ENCODE peak calls at places on chromosome 21, in four cellular contexts. K, N, S and Q are unnamed samples. For H3K36me3 and H3K4me1, the result is how much of the 10 kb centered on the place peaks cover.

GRCh38 chr21:42609806-42610205 is 43.6 kb upstream of the PDE9A start:
- DNase-seq in K (no peak), N (no peak), S (no peak), Q (no peak)

GRCh38 chr21:43775795-43776430 is at the start of gene CSTB:
- DNase-seq in K (peak), N (peak), S (peak), Q (peak)

GRCh38 chr21:31184462-31184861 is 146.2 kb upstream of the KRTAP19-8 start:
- DNase-seq in K (peak), N (no peak), S (no peak), Q (no peak)

GRCh38 chr21:32411366-32412161 is 942 bp upstream of the EVA1C start:
- DNase-seq in K (peak), N (peak), S (peak), Q (peak)

GRCh38 chr21:38861989-38862683 is 56.4 kb downstream of the ETS2 start:
- DNase-seq in K (no peak), N (no peak), S (no peak), Q (no peak)

GRCh38 chr21:39388038-39388810 is 39.3 kb upstream of the HMGN1 start:
- DNase-seq in K (peak), N (peak), S (peak), Q (peak)

GRCh38 chr21:41799763-41800162 is 32.9 kb upstream of the RIPK4 start:
- DNase-seq in K (no peak), N (no peak), S (no peak), Q (no peak)

GRCh38 chr21:39109163-39109530 is 74.1 kb downstream of the PSMG1 start:
- DNase-seq in K (no peak), N (no peak), S (no peak), Q (no peak)

GRCh38 chr21:34983680-34984086 is 65.4 kb downstream of the RUNX1 start:
- DNase-seq in K (peak), N (no peak), S (peak), Q (no peak)

GRCh38 chr21:19246018-19246417 is 842.4 kb upstream of the TMPRSS15 start:
- DNase-seq in K (no peak), N (no peak), S (no peak), Q (peak)

GRCh38 chr21:35265170-35265877 is 216.2 kb upstream of the RUNX1 start:
- DNase-seq in K (no peak), N (no peak), S (no peak), Q (no peak)

GRCh38 chr21:39484711-39485264 is 33.0 kb downstream of the SH3BGR start:
- DNase-seq in K (no peak), N (no peak), S (peak), Q (no peak)

GRCh38 chr21:25939396-25939761 is 204.6 kb downstream of the GABPA start:
- DNase-seq in K (no peak), N (no peak), S (no peak), Q (no peak)

DNA sequence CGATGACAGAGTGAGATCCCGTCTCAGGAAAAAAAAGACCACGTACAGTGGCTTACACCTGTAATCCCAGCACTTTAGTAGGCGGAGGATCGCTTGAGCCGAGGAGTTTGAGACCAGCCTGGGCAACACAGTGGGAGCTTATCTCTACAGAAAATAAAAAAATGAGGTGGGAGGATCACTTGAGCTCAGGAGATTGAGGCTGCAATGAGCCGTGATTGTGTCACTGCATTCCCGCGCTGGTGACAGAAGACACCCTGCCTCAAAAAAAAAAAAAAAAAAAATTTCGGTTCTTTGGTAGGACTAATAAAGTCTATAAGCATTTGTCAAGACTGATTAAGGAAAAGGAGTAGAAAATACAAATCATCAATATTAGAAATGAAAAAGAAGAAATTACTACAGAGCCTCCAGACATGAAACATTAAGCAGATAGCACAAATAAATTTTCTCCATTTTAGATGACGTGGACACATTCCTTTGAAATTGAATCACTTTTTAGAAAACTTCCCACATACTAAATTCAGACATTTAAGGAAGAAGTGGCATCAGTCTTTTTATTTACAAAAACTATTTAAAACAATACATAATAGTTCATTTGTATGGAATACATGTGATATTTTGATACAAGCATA is 30.4 kb downstream of the MORC3 start:
- DNase-seq in K (no peak), N (no peak), S (peak), Q (no peak)
- H3K36me3 ChIP-seq in K (under half), N (half or more), S (half or more), Q (half or more)

DNA sequence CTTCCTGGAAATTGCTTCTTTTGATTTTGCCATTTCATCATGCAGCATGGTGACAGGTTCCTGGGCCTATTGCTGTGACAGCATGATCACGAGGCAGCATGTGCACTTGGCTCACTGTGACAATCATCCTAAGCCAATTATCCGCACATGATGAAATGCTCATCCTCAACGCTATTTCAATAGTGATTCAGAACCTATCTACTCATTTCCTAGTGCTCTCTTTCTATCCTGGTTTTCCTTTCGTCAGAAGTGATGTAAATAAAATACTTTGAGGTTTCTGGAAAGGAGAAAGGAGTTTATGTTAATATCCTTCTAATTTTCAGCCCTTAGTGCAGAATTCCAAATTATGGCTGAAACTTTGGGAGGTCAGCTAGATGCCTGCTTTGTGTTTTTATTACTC is 110.6 kb upstream of the ADAMTS5 start:
- DNase-seq in K (no peak), N (no peak), S (no peak), Q (no peak)
- H3K4me3 ChIP-seq in K (no peak), N (no peak), S (peak), Q (no peak)

DNA sequence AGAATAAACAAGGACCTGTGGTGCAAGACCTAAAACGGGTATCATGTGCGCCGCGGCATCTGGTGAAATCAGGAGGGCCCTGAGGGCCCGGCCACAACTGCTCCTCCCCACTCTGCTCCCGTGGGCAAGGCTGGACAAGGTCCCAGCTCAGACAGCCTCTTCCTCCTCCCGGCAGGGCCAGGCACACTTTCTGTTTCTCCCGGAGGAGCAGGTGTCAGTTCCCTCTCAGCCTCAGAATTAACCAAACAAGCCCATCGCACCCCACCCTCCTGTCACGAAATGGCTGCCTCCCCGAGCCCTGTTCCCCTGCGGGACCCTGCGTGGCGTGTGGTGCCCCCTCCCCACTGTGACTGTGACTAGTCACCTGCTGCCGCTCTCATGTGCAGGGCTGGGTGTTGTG is 15.2 kb downstream of the PTTG1IP start:
- DNase-seq in K (no peak), N (no peak), S (no peak), Q (peak)
- H3K4me1 ChIP-seq in K (under half), N (under half), S (under half), Q (under half)

DNA sequence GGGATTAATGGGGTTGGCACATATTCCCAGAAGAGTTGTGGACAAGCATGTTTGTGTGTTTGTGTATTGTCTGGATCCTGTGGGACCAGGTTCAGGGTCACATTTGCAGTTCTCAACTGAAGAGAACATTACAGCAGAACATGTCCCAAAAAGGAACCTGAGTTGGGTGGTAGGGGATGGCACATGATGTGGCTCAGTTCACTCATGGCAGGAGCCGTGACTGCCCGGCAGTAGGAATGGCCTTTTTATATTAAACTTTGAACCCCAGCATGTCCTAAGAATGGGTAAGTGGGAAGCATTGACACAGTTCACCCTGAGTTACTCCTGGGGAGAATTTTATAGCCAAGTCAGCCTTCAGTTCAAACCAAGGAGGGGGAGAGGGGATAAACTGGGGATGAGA is 41.3 kb downstream of the CXADR start:
- DNase-seq in K (no peak), N (no peak), S (no peak), Q (no peak)
- H3K36me3 ChIP-seq in K (under half), N (under half), S (under half), Q (under half)

GRCh38 chr21:33691945-33692594 is 49.8 kb downstream of the ITSN1 start:
- DNase-seq in K (no peak), N (no peak), S (no peak), Q (no peak)
- H3K4me3 ChIP-seq in K (no peak), N (no peak), S (no peak), Q (no peak)

GRCh38 chr21:15742052-15742451 is 12.3 kb downstream of the USP25 start:
- DNase-seq in K (no peak), N (no peak), S (no peak), Q (no peak)

GRCh38 chr21:15741510-15741909 is 11.7 kb downstream of the USP25 start:
- DNase-seq in K (no peak), N (no peak), S (no peak), Q (no peak)

GRCh38 chr21:15744926-15745325 is 15.1 kb downstream of the USP25 start:
- DNase-seq in K (no peak), N (no peak), S (no peak), Q (no peak)

GRCh38 chr21:15742694-15743093 is 12.9 kb downstream of the USP25 start:
- DNase-seq in K (no peak), N (no peak), S (no peak), Q (peak)

GRCh38 chr21:15743593-15743992 is 13.8 kb downstream of the USP25 start:
- DNase-seq in K (no peak), N (no peak), S (no peak), Q (no peak)
- H3K4me1 ChIP-seq in K (under half), N (under half), S (under half), Q (under half)

GRCh38 chr21:46489162-46489663 is 30.5 kb downstream of the DIP2A start:
- DNase-seq in K (no peak), N (no peak), S (no peak), Q (no peak)
- H3K36me3 ChIP-seq in K (under half), N (under half), S (under half), Q (under half)

GRCh38 chr21:44949161-44950015 is 9.6 kb downstream of the SLX9 start:
- DNase-seq in K (peak), N (peak), S (peak), Q (peak)
- H3K4me3 ChIP-seq in K (no peak), N (no peak), S (no peak), Q (no peak)